ENCODE peak calls at places on chromosomes 7 and 10, in eight cellular contexts. F is stimulated activated CD8-positive, alpha-beta memory T cell treated with anti-CD3 and anti-CD28 coated beads, Interleukin-12 subunit alpha, Interleukin-12 subunit beta, amount 100 ng/mL, for 4 hours; O is central memory CD4-positive, alpha-beta T cell; E is HCEC 1CT; T is NK-92 treated with Interleukin-12 subunit alpha and Interleukin-12 subunit beta, amount 100 ng/mL, for 24 hours; B is activated gamma-delta T cell treated with Interleukin-2 at 50 U/mL for 16 hours; W is activated CD8-positive, alpha-beta memory T cell treated with anti-CD3 and anti-CD28 coated beads for 1 hour; J is right lobe of liver. L is an unnamed sample.

GRCh38 chr7:118902600-118902999 is 678.1 kb downstream of the ANKRD7 start:
- DNase-seq in F (no peak), O (no peak), E (no peak), T (no peak), B (no peak), W (no peak), J (no peak), L (no peak)

GRCh38 chr7:30750574-30751256 is 1.2 kb upstream of the INMT start:
- DNase-seq in F (no peak), O (no peak), E (peak), T (no peak), B (no peak), W (no peak), J (no peak), L (no peak)

GRCh38 chr10:12376211-12376610 is 26.9 kb downstream of the CAMK1D start:
- DNase-seq in F (no peak), O (no peak), E (no peak), T (no peak), B (no peak), W (no peak), J (no peak), L (no peak)

GRCh38 chr10:86661161-86662025 is 6.9 kb upstream of the LDB3 start:
- DNase-seq in F (no peak), O (no peak), E (no peak), T (no peak), B (no peak), W (no peak), J (peak), L (no peak)

GRCh38 chr7:44489955-44490350 is 505 bp downstream of the NUDCD3 start:
- DNase-seq in F (no peak), O (peak), E (peak), T (peak), B (no peak), W (peak), J (no peak), L (no peak)

GRCh38 chr7:130891254-130892094 is 157.5 kb upstream of the KLF14 start:
- DNase-seq in F (no peak), O (no peak), E (peak), T (no peak), B (no peak), W (no peak), J (no peak), L (no peak)

GRCh38 chr10:69968830-69969229 is 83.8 kb upstream of the MACROH2A2 start:
- DNase-seq in F (no peak), O (no peak), E (no peak), T (no peak), B (no peak), W (no peak), J (no peak), L (no peak)

GRCh38 chr10:86988501-86988900 is 20.2 kb downstream of the ADIRF start:
- DNase-seq in F (no peak), O (no peak), E (no peak), T (no peak), B (no peak), W (no peak), J (no peak), L (no peak)

GRCh38 chr10:117933036-117933435 is 113.7 kb downstream of the RAB11FIP2 start:
- DNase-seq in F (no peak), O (no peak), E (peak), T (no peak), B (no peak), W (no peak), J (no peak), L (no peak)

GRCh38 chr10:118564652-118565051 is 30.8 kb downstream of the PRLHR start:
- DNase-seq in F (no peak), O (no peak), E (peak), T (no peak), B (no peak), W (no peak), J (no peak), L (no peak)

L was measured in SK-N-MC.